ENCODE peak calls at places on chromosomes 12 and 14, in five cellular contexts. One of them, this sample, is unnamed.

GRCh38 chr12:19382111-19382526 is 57.2 kb upstream of the AEBP2 start:
- DNase-seq in stomach: peak
- DNase-seq in uterus: no peak
- DNase-seq in Calu3: peak
- DNase-seq in tibial nerve: no peak
- DNase-seq in this sample: no peak

GRCh38 chr12:104942075-104942474 is 16.0 kb downstream of the SLC41A2 start:
- DNase-seq in Calu3: no peak
- DNase-seq in tibial nerve: no peak
- DNase-seq in stomach: no peak
- DNase-seq in uterus: no peak
- DNase-seq in this sample: no peak

GRCh38 chr12:122976648-122976975 is 1.6 kb downstream of the OGFOD2 start:
- DNase-seq in tibial nerve: no peak
- DNase-seq in uterus: peak
- DNase-seq in Calu3: no peak
- DNase-seq in stomach: no peak
- DNase-seq in this sample: no peak

GRCh38 chr12:49635656-49636055 is 12.3 kb downstream of the PRPF40B start:
- DNase-seq in uterus: no peak
- DNase-seq in tibial nerve: no peak
- DNase-seq in Calu3: no peak
- DNase-seq in stomach: no peak
- DNase-seq in this sample: peak

GRCh38 chr12:132986885-132987225 is 688 bp downstream of the ZNF26 start:
- DNase-seq in uterus: no peak
- DNase-seq in stomach: no peak
- DNase-seq in tibial nerve: no peak
- DNase-seq in Calu3: no peak
- DNase-seq in this sample: no peak

GRCh38 chr12:130715996-130716917 is at the start of gene RIMBP2:
- DNase-seq in uterus: peak
- DNase-seq in Calu3: no peak
- DNase-seq in tibial nerve: no peak
- DNase-seq in stomach: peak
- DNase-seq in this sample: no peak

GRCh38 chr12:113235976-113236375 is 14.7 kb downstream of the TPCN1 start:
- DNase-seq in stomach: peak
- DNase-seq in Calu3: no peak
- DNase-seq in tibial nerve: no peak
- DNase-seq in uterus: no peak
- DNase-seq in this sample: no peak

GRCh38 chr14:61894452-61895077 is 132.3 kb downstream of the SNAPC1 start:
- DNase-seq in tibial nerve: peak
- DNase-seq in uterus: peak
- DNase-seq in Calu3: peak
- DNase-seq in stomach: peak
- DNase-seq in this sample: no peak

GRCh38 chr14:60753264-60754126 is 18.9 kb downstream of the MNAT1 start:
- DNase-seq in uterus: no peak
- DNase-seq in Calu3: no peak
- DNase-seq in stomach: no peak
- DNase-seq in tibial nerve: no peak
- DNase-seq in this sample: peak

GRCh38 chr12:104641862-104642261 is 185.1 kb downstream of the CHST11 start:
- DNase-seq in tibial nerve: no peak
- DNase-seq in Calu3: no peak
- DNase-seq in uterus: no peak
- DNase-seq in stomach: no peak
- DNase-seq in this sample: peak

GRCh38 chr12:57027011-57027804 is 10.9 kb upstream of the TAC3 start:
- DNase-seq in tibial nerve: no peak
- DNase-seq in stomach: no peak
- DNase-seq in Calu3: no peak
- DNase-seq in uterus: no peak
- DNase-seq in this sample: no peak

GRCh38 chr12:31897791-31898503 is 61.3 kb upstream of the RESF1 start:
- DNase-seq in uterus: no peak
- DNase-seq in Calu3: peak
- DNase-seq in stomach: peak
- DNase-seq in tibial nerve: no peak
- DNase-seq in this sample: no peak

GRCh38 chr12:85516667-85517325 is 236.8 kb downstream of the ALX1 start:
- DNase-seq in stomach: no peak
- DNase-seq in tibial nerve: no peak
- DNase-seq in uterus: no peak
- DNase-seq in Calu3: no peak
- DNase-seq in this sample: no peak

GRCh38 chr12:127130506-127131100 is 1136.4 kb upstream of the TMEM132C start:
- DNase-seq in uterus: no peak
- DNase-seq in tibial nerve: no peak
- DNase-seq in Calu3: no peak
- DNase-seq in stomach: no peak
- DNase-seq in this sample: no peak

GRCh38 chr12:107458163-107458562 is 227.4 kb upstream of the PWP1 start:
- DNase-seq in stomach: peak
- DNase-seq in uterus: no peak
- DNase-seq in tibial nerve: no peak
- DNase-seq in Calu3: no peak
- DNase-seq in this sample: no peak

GRCh38 chr14:22538671-22539228 is 50.3 kb downstream of the DAD1 start:
- DNase-seq in stomach: no peak
- DNase-seq in Calu3: no peak
- DNase-seq in uterus: no peak
- DNase-seq in tibial nerve: no peak
- DNase-seq in this sample: no peak

GRCh38 chr12:124774462-124775167 is 89.0 kb downstream of the SCARB1 start:
- DNase-seq in tibial nerve: no peak
- DNase-seq in Calu3: no peak
- DNase-seq in stomach: no peak
- DNase-seq in uterus: peak
- DNase-seq in this sample: peak

GRCh38 chr12:109099426-109100020 is 2.1 kb downstream of the UNG start:
- DNase-seq in Calu3: no peak
- DNase-seq in uterus: no peak
- DNase-seq in stomach: no peak
- DNase-seq in tibial nerve: no peak
- DNase-seq in this sample: no peak

GRCh38 chr14:51304428-51304827 is 64.4 kb downstream of the TMX1 start:
- DNase-seq in uterus: no peak
- DNase-seq in tibial nerve: no peak
- DNase-seq in Calu3: no peak
- DNase-seq in stomach: no peak
- DNase-seq in this sample: no peak

GRCh38 chr12:752673-753400 is 458 bp downstream of the WNK1 start:
- DNase-seq in stomach: peak
- DNase-seq in tibial nerve: peak
- DNase-seq in uterus: no peak
- DNase-seq in Calu3: peak
- DNase-seq in this sample: peak

GRCh38 chr12:3016191-3016590 is 57.0 kb downstream of the TEAD4 start:
- DNase-seq in stomach: no peak
- DNase-seq in tibial nerve: no peak
- DNase-seq in uterus: no peak
- DNase-seq in Calu3: no peak
- DNase-seq in this sample: no peak

GRCh38 chr12:132200800-132201199 is 56.5 kb downstream of the NOC4L start:
- DNase-seq in stomach: no peak
- DNase-seq in tibial nerve: no peak
- DNase-seq in uterus: no peak
- DNase-seq in Calu3: no peak
- DNase-seq in this sample: no peak

GRCh38 chr12:45878630-45879255 is 111.6 kb downstream of the SCAF11 start:
- DNase-seq in tibial nerve: no peak
- DNase-seq in Calu3: no peak
- DNase-seq in stomach: no peak
- DNase-seq in uterus: no peak
- DNase-seq in this sample: no peak

GRCh38 chr12:82425241-82425640 is 66.9 kb downstream of the METTL25 start:
- DNase-seq in uterus: no peak
- DNase-seq in tibial nerve: no peak
- DNase-seq in Calu3: no peak
- DNase-seq in stomach: no peak
- DNase-seq in this sample: no peak

GRCh38 chr14:61644185-61644584 is 51.1 kb upstream of the HIF1A start:
- DNase-seq in stomach: no peak
- DNase-seq in Calu3: no peak
- DNase-seq in uterus: no peak
- DNase-seq in tibial nerve: no peak
- DNase-seq in this sample: no peak

GRCh38 chr14:96067985-96068930 is 29.1 kb downstream of the C14orf132 start:
- DNase-seq in stomach: no peak
- DNase-seq in Calu3: no peak
- DNase-seq in uterus: no peak
- DNase-seq in tibial nerve: no peak
- DNase-seq in this sample: no peak

GRCh38 chr12:49048953-49049352 is 11.6 kb downstream of the KMT2D start:
- DNase-seq in tibial nerve: no peak
- DNase-seq in uterus: no peak
- DNase-seq in stomach: no peak
- DNase-seq in Calu3: no peak
- DNase-seq in this sample: no peak

GRCh38 chr12:123934016-123934620 is 38.5 kb downstream of the CCDC92 start:
- DNase-seq in uterus: no peak
- DNase-seq in Calu3: no peak
- DNase-seq in tibial nerve: no peak
- DNase-seq in stomach: no peak
- DNase-seq in this sample: no peak

GRCh38 chr12:29970501-29970900 is 186.8 kb upstream of the TMTC1 start:
- DNase-seq in tibial nerve: no peak
- DNase-seq in stomach: no peak
- DNase-seq in uterus: no peak
- DNase-seq in Calu3: no peak
- DNase-seq in this sample: no peak

GRCh38 chr12:111438501-111438900 is 32.8 kb downstream of the SH2B3 start:
- DNase-seq in uterus: no peak
- DNase-seq in Calu3: peak
- DNase-seq in stomach: peak
- DNase-seq in tibial nerve: no peak
- DNase-seq in this sample: peak

GRCh38 chr14:90828642-90829487 is 12.6 kb upstream of the TTC7B start:
- DNase-seq in uterus: no peak
- DNase-seq in tibial nerve: no peak
- DNase-seq in Calu3: no peak
- DNase-seq in stomach: peak
- DNase-seq in this sample: peak

GRCh38 chr14:74350211-74350943 is 2.1 kb downstream of the VRTN start:
- DNase-seq in tibial nerve: no peak
- DNase-seq in stomach: no peak
- DNase-seq in uterus: no peak
- DNase-seq in Calu3: no peak
- DNase-seq in this sample: no peak

GRCh38 chr14:22113401-22113800 is 439.8 kb upstream of the OR4E1 start:
- DNase-seq in tibial nerve: no peak
- DNase-seq in Calu3: no peak
- DNase-seq in uterus: no peak
- DNase-seq in stomach: no peak
- DNase-seq in this sample: no peak

DNA sequence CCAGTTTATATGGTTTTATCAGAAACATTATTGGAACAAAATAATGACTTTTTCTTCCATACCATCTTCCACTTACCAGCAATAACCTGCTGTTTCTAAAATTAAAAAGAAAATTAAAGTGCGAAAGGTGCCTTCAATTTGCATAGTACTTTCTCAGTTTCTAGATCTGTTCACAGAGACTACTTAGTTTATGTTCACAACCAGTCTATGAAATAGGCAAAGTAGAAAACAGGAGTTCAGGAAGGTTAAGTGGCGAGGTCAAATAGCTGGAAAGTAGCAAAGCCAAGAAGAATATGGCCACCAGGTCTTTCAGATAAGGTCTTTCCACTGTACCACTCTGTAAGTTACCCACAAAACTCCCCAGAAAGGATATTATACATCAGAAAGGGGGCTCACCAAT is 63.3 kb downstream of the BMP4 start:
- DNase-seq in Calu3: no peak
- DNase-seq in uterus: no peak
- DNase-seq in stomach: no peak
- DNase-seq in tibial nerve: no peak
- DNase-seq in this sample: no peak
- TF ChIP-seq CTCF in Calu3: no peak
- TF ChIP-seq CTCF in uterus: no peak
- TF ChIP-seq CTCF in stomach: no peak
- TF ChIP-seq CTCF in tibial nerve: no peak
- TF ChIP-seq CTCF in this sample: no peak

GRCh38 chr12:67222302-67222701 is 46.9 kb upstream of the CAND1 start:
- DNase-seq in stomach: no peak
- DNase-seq in uterus: no peak
- DNase-seq in Calu3: peak
- DNase-seq in tibial nerve: no peak
- DNase-seq in this sample: no peak
- TF ChIP-seq CTCF in stomach: no peak
- TF ChIP-seq CTCF in uterus: no peak
- TF ChIP-seq CTCF in Calu3: peak
- TF ChIP-seq CTCF in tibial nerve: no peak
- TF ChIP-seq CTCF in this sample: no peak

DNA sequence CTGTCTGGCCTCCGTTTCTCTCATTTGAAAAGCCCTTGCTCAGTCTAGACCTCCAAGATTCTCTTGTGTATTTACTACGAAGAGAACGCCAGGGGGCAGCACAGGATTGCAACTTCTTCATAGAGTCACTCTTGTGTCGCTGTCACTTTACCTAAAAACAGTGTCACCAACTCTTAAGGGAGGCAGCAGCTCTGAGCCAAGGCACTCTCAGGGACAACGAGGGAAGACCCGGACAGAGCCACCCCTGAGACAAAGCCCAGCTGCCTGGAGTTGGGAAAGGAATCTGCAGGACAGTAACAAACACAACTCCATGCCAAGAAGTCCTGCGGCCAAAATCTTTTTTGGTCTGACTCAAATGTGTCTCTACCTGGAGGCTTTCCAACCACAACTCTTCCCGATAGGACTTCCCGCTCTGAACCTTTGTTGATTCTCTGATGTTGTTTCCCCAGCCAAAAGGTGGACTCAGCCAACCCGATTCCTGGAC is 9.6 kb upstream of the RPAP3 start:
- DNase-seq in stomach: peak
- DNase-seq in uterus: peak
- DNase-seq in tibial nerve: peak
- DNase-seq in Calu3: peak
- DNase-seq in this sample: peak
- TF ChIP-seq CTCF in stomach: peak
- TF ChIP-seq CTCF in uterus: peak
- TF ChIP-seq CTCF in tibial nerve: peak
- TF ChIP-seq CTCF in Calu3: peak
- TF ChIP-seq CTCF in this sample: peak

DNA sequence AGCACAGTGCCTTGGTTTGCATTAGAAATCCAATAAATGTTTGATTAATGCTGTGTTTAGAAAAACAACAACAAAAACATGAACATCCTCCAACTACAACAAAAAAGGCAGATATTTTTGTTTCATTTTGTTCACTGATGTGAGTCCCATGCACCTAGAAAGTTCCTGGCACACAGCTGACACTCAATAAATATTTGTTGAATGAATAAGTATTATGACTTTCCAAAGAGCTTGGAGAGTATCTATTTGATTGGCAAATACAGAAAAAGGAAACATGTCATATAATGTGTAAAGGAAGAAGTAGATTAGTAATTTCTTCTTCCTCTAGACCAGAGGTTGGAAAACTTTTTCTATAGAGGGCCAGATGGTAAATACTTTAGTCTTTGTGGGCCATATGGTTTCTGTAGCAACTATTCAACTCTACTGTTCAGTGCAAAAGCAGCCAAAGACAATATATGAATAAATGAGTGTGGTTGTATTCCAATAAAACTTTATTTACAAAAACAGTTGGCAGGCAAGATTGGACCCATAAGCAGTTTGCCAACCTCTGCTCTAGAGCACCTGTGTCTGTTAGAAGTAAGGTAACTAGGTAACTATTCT is 312.3 kb upstream of the DIO2 start:
- DNase-seq in Calu3: no peak
- DNase-seq in uterus: no peak
- DNase-seq in stomach: no peak
- DNase-seq in tibial nerve: no peak
- DNase-seq in this sample: no peak
- TF ChIP-seq CTCF in Calu3: no peak
- TF ChIP-seq CTCF in uterus: no peak
- TF ChIP-seq CTCF in stomach: no peak
- TF ChIP-seq CTCF in tibial nerve: no peak
- TF ChIP-seq CTCF in this sample: no peak